ENCODE peak calls at places on chromosomes 13 and 19, in nine cellular contexts. One of them, this sample, is unnamed.

GRCh38 chr19:10450191-10450852 is 30.0 kb downstream of the PDE4A start:
- DNase-seq in fibroblast of villous mesenchyme: no peak
- DNase-seq in Caco-2: no peak
- DNase-seq in foreskin fibroblast: no peak
- DNase-seq in PC-3: no peak
- DNase-seq in cardiac muscle cell: no peak
- DNase-seq in IMR-90: no peak
- DNase-seq in epithelial cell of esophagus: no peak
- DNase-seq in HFF-Myc: no peak
- DNase-seq in this sample: no peak

GRCh38 chr13:91132381-91132780 is 215.1 kb upstream of the MIR17HG start:
- DNase-seq in fibroblast of villous mesenchyme: no peak
- DNase-seq in Caco-2: no peak
- DNase-seq in foreskin fibroblast: no peak
- DNase-seq in PC-3: no peak
- DNase-seq in cardiac muscle cell: no peak
- DNase-seq in IMR-90: no peak
- DNase-seq in epithelial cell of esophagus: no peak
- DNase-seq in HFF-Myc: no peak
- DNase-seq in this sample: no peak

GRCh38 chr19:9934132-9934950 is 2.0 kb downstream of the OLFM2 start:
- DNase-seq in fibroblast of villous mesenchyme: peak
- DNase-seq in Caco-2: peak
- DNase-seq in foreskin fibroblast: peak
- DNase-seq in PC-3: peak
- DNase-seq in cardiac muscle cell: peak
- DNase-seq in IMR-90: peak
- DNase-seq in epithelial cell of esophagus: peak
- DNase-seq in HFF-Myc: peak
- DNase-seq in this sample: peak

GRCh38 chr19:49340069-49340864 is 5.1 kb downstream of the CD37 start:
- DNase-seq in fibroblast of villous mesenchyme: peak
- DNase-seq in Caco-2: peak
- DNase-seq in foreskin fibroblast: peak
- DNase-seq in PC-3: no peak
- DNase-seq in cardiac muscle cell: peak
- DNase-seq in IMR-90: no peak
- DNase-seq in epithelial cell of esophagus: peak
- DNase-seq in HFF-Myc: no peak
- DNase-seq in this sample: no peak

GRCh38 chr19:16594131-16594586 is 21.9 kb upstream of the SLC35E1 start:
- DNase-seq in fibroblast of villous mesenchyme: no peak
- DNase-seq in Caco-2: no peak
- DNase-seq in foreskin fibroblast: no peak
- DNase-seq in PC-3: no peak
- DNase-seq in cardiac muscle cell: no peak
- DNase-seq in IMR-90: no peak
- DNase-seq in epithelial cell of esophagus: no peak
- DNase-seq in HFF-Myc: no peak
- DNase-seq in this sample: no peak

GRCh38 chr13:46168341-46168740 is 13.6 kb downstream of the LCP1 start:
- DNase-seq in fibroblast of villous mesenchyme: peak
- DNase-seq in Caco-2: peak
- DNase-seq in foreskin fibroblast: peak
- DNase-seq in PC-3: no peak
- DNase-seq in cardiac muscle cell: no peak
- DNase-seq in IMR-90: no peak
- DNase-seq in epithelial cell of esophagus: peak
- DNase-seq in HFF-Myc: no peak
- DNase-seq in this sample: peak

GRCh38 chr13:101003566-101003965 is 329.0 kb upstream of the TMTC4 start:
- DNase-seq in fibroblast of villous mesenchyme: no peak
- DNase-seq in Caco-2: no peak
- DNase-seq in foreskin fibroblast: no peak
- DNase-seq in PC-3: no peak
- DNase-seq in cardiac muscle cell: no peak
- DNase-seq in IMR-90: no peak
- DNase-seq in epithelial cell of esophagus: no peak
- DNase-seq in HFF-Myc: no peak
- DNase-seq in this sample: no peak

GRCh38 chr13:110369400-110369799 is 62.3 kb downstream of the COL4A2 start:
- DNase-seq in fibroblast of villous mesenchyme: no peak
- DNase-seq in Caco-2: no peak
- DNase-seq in foreskin fibroblast: no peak
- DNase-seq in PC-3: no peak
- DNase-seq in cardiac muscle cell: no peak
- DNase-seq in IMR-90: no peak
- DNase-seq in epithelial cell of esophagus: no peak
- DNase-seq in HFF-Myc: no peak
- DNase-seq in this sample: no peak

GRCh38 chr13:30319130-30319529 is 11.8 kb upstream of the KATNAL1 start:
- DNase-seq in fibroblast of villous mesenchyme: no peak
- DNase-seq in Caco-2: no peak
- DNase-seq in foreskin fibroblast: no peak
- DNase-seq in PC-3: no peak
- DNase-seq in cardiac muscle cell: no peak
- DNase-seq in IMR-90: no peak
- DNase-seq in epithelial cell of esophagus: no peak
- DNase-seq in HFF-Myc: no peak
- DNase-seq in this sample: no peak

GRCh38 chr13:57569981-57570380 is 61.6 kb upstream of the PCDH17 start:
- DNase-seq in fibroblast of villous mesenchyme: no peak
- DNase-seq in Caco-2: no peak
- DNase-seq in foreskin fibroblast: no peak
- DNase-seq in PC-3: peak
- DNase-seq in cardiac muscle cell: no peak
- DNase-seq in IMR-90: no peak
- DNase-seq in epithelial cell of esophagus: no peak
- DNase-seq in HFF-Myc: no peak
- DNase-seq in this sample: no peak

GRCh38 chr13:33744589-33745369 is 73.2 kb upstream of the RFC3 start:
- DNase-seq in fibroblast of villous mesenchyme: no peak
- DNase-seq in Caco-2: no peak
- DNase-seq in foreskin fibroblast: peak
- DNase-seq in PC-3: peak
- DNase-seq in cardiac muscle cell: no peak
- DNase-seq in IMR-90: no peak
- DNase-seq in epithelial cell of esophagus: no peak
- DNase-seq in HFF-Myc: no peak
- DNase-seq in this sample: no peak

GRCh38 chr13:85314686-85315085 is 484.5 kb downstream of the SLITRK6 start:
- DNase-seq in fibroblast of villous mesenchyme: no peak
- DNase-seq in Caco-2: no peak
- DNase-seq in foreskin fibroblast: no peak
- DNase-seq in PC-3: no peak
- DNase-seq in cardiac muscle cell: no peak
- DNase-seq in IMR-90: no peak
- DNase-seq in epithelial cell of esophagus: no peak
- DNase-seq in HFF-Myc: no peak
- DNase-seq in this sample: no peak

GRCh38 chr13:40261361-40261760 is 405.1 kb downstream of the FOXO1 start:
- DNase-seq in fibroblast of villous mesenchyme: no peak
- DNase-seq in Caco-2: no peak
- DNase-seq in foreskin fibroblast: no peak
- DNase-seq in PC-3: no peak
- DNase-seq in cardiac muscle cell: no peak
- DNase-seq in IMR-90: no peak
- DNase-seq in epithelial cell of esophagus: no peak
- DNase-seq in HFF-Myc: no peak
- DNase-seq in this sample: no peak

GRCh38 chr19:19534556-19535265 is 3.4 kb upstream of the CILP2 start:
- DNase-seq in fibroblast of villous mesenchyme: no peak
- DNase-seq in Caco-2: no peak
- DNase-seq in foreskin fibroblast: no peak
- DNase-seq in PC-3: no peak
- DNase-seq in cardiac muscle cell: no peak
- DNase-seq in IMR-90: no peak
- DNase-seq in epithelial cell of esophagus: no peak
- DNase-seq in HFF-Myc: no peak
- DNase-seq in this sample: no peak

GRCh38 chr13:25276748-25277147 is 10.5 kb downstream of the MTMR6 start:
- DNase-seq in fibroblast of villous mesenchyme: no peak
- DNase-seq in Caco-2: no peak
- DNase-seq in foreskin fibroblast: peak
- DNase-seq in PC-3: peak
- DNase-seq in cardiac muscle cell: no peak
- DNase-seq in IMR-90: peak
- DNase-seq in epithelial cell of esophagus: peak
- DNase-seq in HFF-Myc: no peak
- DNase-seq in this sample: peak

GRCh38 chr13:105918842-105919741 is 616.4 kb downstream of the EFNB2 start:
- DNase-seq in fibroblast of villous mesenchyme: peak
- DNase-seq in Caco-2: peak
- DNase-seq in foreskin fibroblast: peak
- DNase-seq in PC-3: peak
- DNase-seq in cardiac muscle cell: no peak
- DNase-seq in IMR-90: peak
- DNase-seq in epithelial cell of esophagus: peak
- DNase-seq in HFF-Myc: peak
- DNase-seq in this sample: peak

GRCh38 chr19:35743640-35744306 is 1.4 kb downstream of the U2AF1L4 start:
- DNase-seq in fibroblast of villous mesenchyme: no peak
- DNase-seq in Caco-2: no peak
- DNase-seq in foreskin fibroblast: no peak
- DNase-seq in PC-3: no peak
- DNase-seq in cardiac muscle cell: no peak
- DNase-seq in IMR-90: no peak
- DNase-seq in epithelial cell of esophagus: no peak
- DNase-seq in HFF-Myc: no peak
- DNase-seq in this sample: no peak
- H3K4me3 ChIP-seq in fibroblast of villous mesenchyme: no peak
- H3K4me3 ChIP-seq in Caco-2: no peak
- H3K4me3 ChIP-seq in foreskin fibroblast: no peak
- H3K4me3 ChIP-seq in PC-3: no peak
- H3K4me3 ChIP-seq in cardiac muscle cell: no peak
- H3K4me3 ChIP-seq in IMR-90: no peak
- H3K4me3 ChIP-seq in epithelial cell of esophagus: no peak
- H3K4me3 ChIP-seq in HFF-Myc: no peak
- H3K4me3 ChIP-seq in this sample: no peak

DNA sequence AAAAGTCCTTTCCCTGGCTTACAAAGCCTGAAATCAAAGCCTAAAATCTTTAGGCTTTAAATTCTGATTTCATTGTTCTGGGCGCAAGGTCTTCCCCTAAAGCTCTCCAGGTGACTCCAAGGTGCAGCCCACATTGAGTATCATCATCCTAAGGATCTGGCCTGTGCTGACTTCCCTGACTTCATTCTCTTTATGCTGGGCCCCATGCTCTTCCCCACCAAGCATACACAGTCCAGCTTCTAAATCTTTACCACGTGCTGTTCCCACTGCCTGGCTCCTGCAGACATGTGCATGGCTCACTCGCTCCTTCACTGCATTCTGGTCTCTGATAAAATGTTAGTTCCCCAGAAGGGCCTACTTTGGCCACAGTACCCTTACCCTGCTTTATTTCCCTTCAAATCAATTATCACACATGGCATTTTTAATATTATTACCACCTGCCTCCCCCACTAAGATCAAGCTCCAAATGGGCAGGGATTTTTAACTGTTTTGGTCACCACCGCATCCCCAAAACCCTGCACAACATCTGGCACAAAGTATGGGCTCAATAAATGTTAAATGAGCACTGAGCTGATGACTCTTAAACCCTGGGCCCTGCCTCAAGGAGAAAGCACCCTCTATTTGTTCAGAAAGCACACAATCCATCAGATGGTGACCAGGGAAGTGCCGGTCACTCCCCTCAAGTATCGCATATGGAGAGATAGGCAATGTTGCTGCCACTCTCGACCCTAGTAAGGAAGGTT is 3.3 kb downstream of the FBL start:
- DNase-seq in fibroblast of villous mesenchyme: no peak
- DNase-seq in Caco-2: no peak
- DNase-seq in foreskin fibroblast: peak
- DNase-seq in PC-3: no peak
- DNase-seq in cardiac muscle cell: no peak
- DNase-seq in IMR-90: no peak
- DNase-seq in epithelial cell of esophagus: no peak
- DNase-seq in HFF-Myc: no peak
- DNase-seq in this sample: no peak
- TF ChIP-seq CTCF in fibroblast of villous mesenchyme: no peak
- TF ChIP-seq CTCF in Caco-2: no peak
- TF ChIP-seq CTCF in foreskin fibroblast: no peak
- TF ChIP-seq CTCF in PC-3: peak
- TF ChIP-seq CTCF in cardiac muscle cell: no peak
- TF ChIP-seq CTCF in IMR-90: no peak
- TF ChIP-seq CTCF in epithelial cell of esophagus: no peak
- TF ChIP-seq CTCF in HFF-Myc: peak
- TF ChIP-seq CTCF in this sample: no peak

GRCh38 chr19:55620951-55621672 is 3.3 kb downstream of the ZNF784 start:
- DNase-seq in fibroblast of villous mesenchyme: no peak
- DNase-seq in Caco-2: no peak
- DNase-seq in foreskin fibroblast: no peak
- DNase-seq in PC-3: no peak
- DNase-seq in cardiac muscle cell: no peak
- DNase-seq in IMR-90: no peak
- DNase-seq in epithelial cell of esophagus: no peak
- DNase-seq in HFF-Myc: no peak
- DNase-seq in this sample: no peak
- H3K4me3 ChIP-seq in fibroblast of villous mesenchyme: no peak
- H3K4me3 ChIP-seq in Caco-2: no peak
- H3K4me3 ChIP-seq in foreskin fibroblast: no peak
- H3K4me3 ChIP-seq in PC-3: no peak
- H3K4me3 ChIP-seq in cardiac muscle cell: no peak
- H3K4me3 ChIP-seq in IMR-90: no peak
- H3K4me3 ChIP-seq in epithelial cell of esophagus: no peak
- H3K4me3 ChIP-seq in HFF-Myc: no peak
- H3K4me3 ChIP-seq in this sample: no peak

GRCh38 chr13:51681037-51681678 is 96.9 kb downstream of the WDFY2 start:
- DNase-seq in fibroblast of villous mesenchyme: peak
- DNase-seq in Caco-2: no peak
- DNase-seq in foreskin fibroblast: peak
- DNase-seq in PC-3: peak
- DNase-seq in cardiac muscle cell: no peak
- DNase-seq in IMR-90: peak
- DNase-seq in epithelial cell of esophagus: peak
- DNase-seq in HFF-Myc: peak
- DNase-seq in this sample: peak

GRCh38 chr13:51682691-51683090 is 98.4 kb downstream of the WDFY2 start:
- DNase-seq in fibroblast of villous mesenchyme: no peak
- DNase-seq in Caco-2: no peak
- DNase-seq in foreskin fibroblast: peak
- DNase-seq in PC-3: no peak
- DNase-seq in cardiac muscle cell: no peak
- DNase-seq in IMR-90: peak
- DNase-seq in epithelial cell of esophagus: no peak
- DNase-seq in HFF-Myc: no peak
- DNase-seq in this sample: peak

GRCh38 chr13:51676739-51677138 is 92.5 kb downstream of the WDFY2 start:
- DNase-seq in fibroblast of villous mesenchyme: no peak
- DNase-seq in Caco-2: no peak
- DNase-seq in foreskin fibroblast: no peak
- DNase-seq in PC-3: no peak
- DNase-seq in cardiac muscle cell: no peak
- DNase-seq in IMR-90: no peak
- DNase-seq in epithelial cell of esophagus: no peak
- DNase-seq in HFF-Myc: no peak
- DNase-seq in this sample: no peak

GRCh38 chr13:51675877-51676276 is 91.6 kb downstream of the WDFY2 start:
- DNase-seq in fibroblast of villous mesenchyme: no peak
- DNase-seq in Caco-2: no peak
- DNase-seq in foreskin fibroblast: no peak
- DNase-seq in PC-3: no peak
- DNase-seq in cardiac muscle cell: no peak
- DNase-seq in IMR-90: no peak
- DNase-seq in epithelial cell of esophagus: no peak
- DNase-seq in HFF-Myc: no peak
- DNase-seq in this sample: no peak

GRCh38 chr13:51679616-51680015 is 95.4 kb downstream of the WDFY2 start:
- DNase-seq in fibroblast of villous mesenchyme: no peak
- DNase-seq in Caco-2: no peak
- DNase-seq in foreskin fibroblast: peak
- DNase-seq in PC-3: no peak
- DNase-seq in cardiac muscle cell: no peak
- DNase-seq in IMR-90: no peak
- DNase-seq in epithelial cell of esophagus: no peak
- DNase-seq in HFF-Myc: no peak
- DNase-seq in this sample: no peak
- TF ChIP-seq CTCF in fibroblast of villous mesenchyme: no peak
- TF ChIP-seq CTCF in Caco-2: no peak
- TF ChIP-seq CTCF in foreskin fibroblast: no peak
- TF ChIP-seq CTCF in PC-3: no peak
- TF ChIP-seq CTCF in cardiac muscle cell: no peak
- TF ChIP-seq CTCF in IMR-90: no peak
- TF ChIP-seq CTCF in epithelial cell of esophagus: no peak
- TF ChIP-seq CTCF in HFF-Myc: no peak
- TF ChIP-seq CTCF in this sample: no peak